ENCODE peak calls at places on chromosomes 4 and X, in six cellular contexts. D is naive thymus-derived CD4-positive, alpha-beta T cell; W is adrenal gland; P is thyroid gland; X is CD8-positive, alpha-beta memory T cell; U is tibial artery. I is an unnamed sample. For H3K9me3, the result is how much of the 10 kb centered on the place peaks cover.

GRCh38 chr4:152785639-152786517 is 6.1 kb downstream of the ARFIP1 start:
- DNase-seq in D (no peak), W (no peak), P (no peak), X (no peak), U (no peak), I (no peak)

GRCh38 chr4:65046496-65047101 is 623.7 kb downstream of the EPHA5 start:
- DNase-seq in D (no peak), W (no peak), P (no peak), X (no peak), U (no peak), I (no peak)

GRCh38 chr4:76198411-76199237 is 15.0 kb downstream of the SCARB2 start:
- DNase-seq in D (no peak), W (peak), P (peak), X (peak), U (peak), I (peak)

GRCh38 chr4:47383829-47384427 is 79.6 kb downstream of the COMMD8 start:
- DNase-seq in D (no peak), W (no peak), P (no peak), X (peak), U (no peak), I (no peak)

GRCh38 chrX:22135994-22136684 is 104.0 kb downstream of the PHEX start:
- DNase-seq in D (peak), W (peak), P (peak), X (peak), U (no peak), I (peak)

GRCh38 chrX:81114757-81115156 is 87.0 kb downstream of the HMGN5 start:
- DNase-seq in D (no peak), W (no peak), P (no peak), X (no peak), U (no peak), I (no peak)

GRCh38 chr4:176818531-176818930 is 25.8 kb upstream of the VEGFC start:
- DNase-seq in D (no peak), W (no peak), P (no peak), X (no peak), U (no peak), I (no peak)

GRCh38 chr4:87097075-87097474 is 123.3 kb downstream of the KLHL8 start:
- DNase-seq in D (no peak), W (no peak), P (no peak), X (no peak), U (no peak), I (no peak)

GRCh38 chr4:122481766-122482405 is 25.4 kb upstream of the IL2 start:
- DNase-seq in D (no peak), W (no peak), P (no peak), X (no peak), U (no peak), I (no peak)

GRCh38 chr4:139275281-139275735 is 4.7 kb downstream of the MGARP start:
- DNase-seq in D (no peak), W (no peak), P (no peak), X (no peak), U (no peak), I (no peak)

GRCh38 chr4:98290511-98290910 is 29.3 kb downstream of the RAP1GDS1 start:
- DNase-seq in D (no peak), W (no peak), P (no peak), X (no peak), U (no peak), I (no peak)

GRCh38 chr4:122412547-122412946 is 33.7 kb downstream of the ADAD1 start:
- DNase-seq in D (no peak), W (no peak), P (no peak), X (no peak), U (no peak), I (no peak)

GRCh38 chr4:84418032-84418709 is 80.9 kb downstream of the NKX6-1 start:
- DNase-seq in D (no peak), W (no peak), P (no peak), X (no peak), U (no peak), I (peak)

GRCh38 chr4:141802324-141802723 is 165.9 kb downstream of the IL15 start:
- DNase-seq in D (no peak), W (no peak), P (no peak), X (no peak), U (no peak), I (no peak)

GRCh38 chrX:19514791-19515614 is at the start of gene MAP3K15:
- DNase-seq in D (no peak), W (peak), P (peak), X (peak), U (no peak), I (peak)

GRCh38 chr4:20840648-20841190 is 140.5 kb downstream of the PACRGL start:
- DNase-seq in D (no peak), W (no peak), P (no peak), X (no peak), U (no peak), I (no peak)

GRCh38 chrX:112866175-112866574 is 25.5 kb upstream of the AMOT start:
- DNase-seq in D (no peak), W (no peak), P (no peak), X (no peak), U (no peak), I (no peak)

GRCh38 chrX:15619053-15619772 is 18.5 kb upstream of the ACE2 start:
- DNase-seq in D (no peak), W (peak), P (no peak), X (no peak), U (no peak), I (no peak)

GRCh38 chrX:41332005-41332404 is 2.0 kb upstream of the DDX3X start:
- DNase-seq in D (no peak), W (no peak), P (no peak), X (no peak), U (no peak), I (no peak)

GRCh38 chrX:45775462-45775861 is 574.8 kb upstream of the DIPK2B start:
- DNase-seq in D (no peak), W (no peak), P (no peak), X (no peak), U (no peak), I (no peak)

GRCh38 chr4:6342530-6343293 is 73.1 kb downstream of the WFS1 start:
- DNase-seq in D (no peak), W (no peak), P (peak), X (no peak), U (peak), I (peak)

GRCh38 chr4:2962614-2963184 is 507 bp downstream of the NOP14 start:
- DNase-seq in D (no peak), W (peak), P (peak), X (no peak), U (no peak), I (no peak)

GRCh38 chrX:274904-275475 is 6.2 kb upstream of the PLCXD1 start:
- DNase-seq in D (no peak), W (peak), P (peak), X (no peak), U (peak), I (peak)

GRCh38 chr4:1026115-1026514 is 14.7 kb downstream of the FGFRL1 start:
- DNase-seq in D (no peak), W (peak), P (no peak), X (no peak), U (no peak), I (peak)

GRCh38 chrX:108439961-108440696 is 491 bp downstream of the COL4A5 start:
- DNase-seq in D (no peak), W (no peak), P (peak), X (no peak), U (no peak), I (peak)

GRCh38 chr4:38654273-38654672 is 9.7 kb upstream of the KLF3 start:
- DNase-seq in D (peak), W (no peak), P (no peak), X (peak), U (no peak), I (no peak)

GRCh38 chr4:88697113-88697512 is 516 bp downstream of the NAP1L5 start:
- DNase-seq in D (no peak), W (peak), P (peak), X (no peak), U (no peak), I (no peak)

GRCh38 chrX:71666240-71667223 is 814 bp upstream of the LOC101059915 start:
- DNase-seq in D (no peak), W (no peak), P (no peak), X (no peak), U (no peak), I (no peak)

GRCh38 chrX:21606037-21606436 is 52.1 kb downstream of the KLHL34 start:
- DNase-seq in D (no peak), W (no peak), P (no peak), X (no peak), U (no peak), I (no peak)

GRCh38 chr4:26476545-26476944 is 13.7 kb downstream of the CCKAR start:
- DNase-seq in D (no peak), W (no peak), P (no peak), X (no peak), U (no peak), I (no peak)

GRCh38 chr4:84583871-84584373 is 995 bp downstream of the CDS1 start:
- DNase-seq in D (peak), W (no peak), P (no peak), X (peak), U (no peak), I (no peak)

GRCh38 chr4:1053080-1053661 is 41.7 kb downstream of the FGFRL1 start:
- DNase-seq in D (no peak), W (no peak), P (no peak), X (no peak), U (no peak), I (no peak)

GRCh38 chr4:152628128-152628527 is 51.7 kb downstream of the TMEM154 start:
- DNase-seq in D (no peak), W (no peak), P (peak), X (no peak), U (no peak), I (no peak)

GRCh38 chr4:88320780-88321373 is 36.5 kb upstream of the PPM1K start:
- DNase-seq in D (peak), W (peak), P (no peak), X (peak), U (peak), I (no peak)

GRCh38 chrX:53039239-53039638 is 9.3 kb upstream of the GPR173 start:
- DNase-seq in D (no peak), W (no peak), P (no peak), X (no peak), U (no peak), I (no peak)

GRCh38 chr4:1249731-1250526 is 999 bp upstream of the CTBP1 start:
- DNase-seq in D (peak), W (peak), P (peak), X (peak), U (peak), I (peak)

GRCh38 chrX:431032-431431 is 44.3 kb upstream of the PPP2R3B start:
- DNase-seq in D (no peak), W (no peak), P (no peak), X (no peak), U (no peak), I (no peak)

GRCh38 chr4:123170843-123171242 is 225.8 kb upstream of the SPRY1 start:
- DNase-seq in D (no peak), W (no peak), P (no peak), X (no peak), U (no peak), I (no peak)

DNA sequence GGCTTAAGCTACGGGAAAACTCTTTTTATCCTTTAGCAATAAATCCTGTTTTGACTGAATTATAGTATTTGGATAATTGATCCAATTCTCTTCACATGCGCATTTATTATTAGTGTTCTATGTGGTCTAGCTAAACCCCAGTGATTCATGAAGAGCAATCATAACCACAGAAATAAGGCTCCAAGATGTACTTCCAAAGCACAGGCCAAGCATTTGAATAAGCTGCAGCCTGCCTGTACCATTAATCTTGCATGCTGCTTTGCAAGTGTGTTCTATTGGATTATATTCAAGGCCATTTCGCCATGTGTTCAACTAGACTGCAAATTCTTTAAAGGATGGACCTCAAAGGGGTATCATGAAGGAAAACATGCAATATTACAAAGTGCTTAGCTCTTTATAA is 385.2 kb upstream of the FAT1 start:
- DNase-seq in D (no peak), W (no peak), P (no peak), X (no peak), U (no peak), I (no peak)
- H3K9me3 ChIP-seq in D (under half), W (under half), P (under half), X (under half), U (under half), I (under half)

GRCh38 chr4:8493484-8493883 is 52.9 kb downstream of the TRMT44 start:
- DNase-seq in D (no peak), W (no peak), P (no peak), X (no peak), U (no peak), I (no peak)
- H3K9me3 ChIP-seq in D (under half), W (under half), P (under half), X (under half), U (under half), I (under half)

DNA sequence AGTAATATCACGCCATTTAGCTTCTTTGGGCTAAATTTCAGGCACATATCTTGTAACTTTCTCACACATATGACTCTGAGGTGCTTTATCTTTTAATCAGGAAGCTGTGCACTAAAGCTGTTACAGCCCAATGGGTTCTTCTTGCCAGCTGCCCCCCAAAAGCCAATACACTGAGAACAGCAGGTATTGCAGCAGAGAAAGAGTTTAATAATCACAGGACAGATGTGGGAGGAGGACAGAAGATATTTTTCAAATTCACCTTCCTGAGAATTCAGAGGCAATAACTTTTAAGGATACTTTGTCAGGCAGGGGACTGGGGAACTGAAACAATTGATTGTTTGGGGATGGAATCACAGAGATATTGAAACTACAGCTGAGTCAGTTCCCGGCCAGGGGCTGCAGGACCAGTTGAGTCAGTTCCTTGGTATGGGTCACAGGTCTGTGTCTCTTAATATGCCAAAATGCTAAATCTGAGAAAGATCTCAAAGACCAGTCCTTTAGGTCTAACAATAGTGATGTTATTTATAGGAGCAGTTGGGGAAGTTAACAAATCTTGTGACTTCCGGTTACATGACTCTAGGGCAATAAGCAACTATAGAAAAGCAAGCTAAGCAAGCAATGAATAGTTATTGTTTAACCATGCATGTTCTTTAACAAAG is 28.1 kb downstream of the DDIT4L start:
- DNase-seq in D (no peak), W (no peak), P (no peak), X (no peak), U (no peak), I (no peak)
- H3K9me3 ChIP-seq in D (under half), W (under half), P (under half), X (under half), U (under half), I (under half)

DNA sequence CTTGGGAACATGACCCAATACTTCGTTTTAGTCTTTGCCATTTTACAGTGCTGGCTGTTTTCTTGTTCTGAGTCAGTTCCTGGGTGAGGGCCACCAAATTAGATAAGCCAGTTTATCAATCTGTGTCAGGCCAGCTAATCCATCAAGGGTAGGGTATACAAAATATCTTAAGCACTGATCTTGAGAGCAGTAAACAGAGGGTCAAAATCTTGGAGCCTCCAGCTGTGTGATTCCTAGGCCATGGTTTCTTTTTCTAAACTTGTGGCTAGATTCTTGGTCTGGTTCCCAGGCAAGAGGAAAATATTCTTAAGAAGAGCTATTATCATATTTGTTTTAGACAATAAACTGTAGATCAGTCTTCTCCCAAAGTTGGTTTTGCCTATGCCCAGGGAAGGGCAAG is 1396.6 kb upstream of the PABPC4L start:
- DNase-seq in D (no peak), W (no peak), P (no peak), X (no peak), U (no peak), I (no peak)
- H3K9me3 ChIP-seq in D (under half), W (under half), P (under half), X (under half), U (under half), I (under half)

DNA sequence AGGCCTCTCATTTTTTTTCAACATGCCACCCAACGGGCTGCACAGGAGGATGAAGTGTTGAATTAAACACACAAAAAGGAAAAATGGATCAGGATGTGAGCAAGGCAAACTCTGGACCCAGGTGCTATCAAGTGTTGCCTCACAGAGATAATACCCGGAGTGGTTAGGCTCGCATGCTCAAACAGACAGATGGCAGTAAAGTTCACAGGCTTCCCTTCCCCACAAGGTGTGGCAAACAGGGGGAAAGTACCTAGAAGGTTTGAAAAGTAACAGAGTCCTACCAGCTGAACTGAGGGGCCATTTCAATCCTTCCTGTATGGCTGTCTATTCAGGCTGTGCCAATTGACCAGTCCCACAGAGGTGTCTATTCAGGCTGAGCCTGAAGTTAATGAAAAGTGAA is 123.9 kb upstream of the GC start:
- DNase-seq in D (no peak), W (no peak), P (no peak), X (no peak), U (no peak), I (no peak)
- H3K9me3 ChIP-seq in D (under half), W (under half), P (under half), X (under half), U (under half), I (under half)